ENCODE peak calls at places on chromosomes 3 and 15, in six cellular contexts. One of them, this sample, is unnamed.

GRCh38 chr3:52428151-52429005 is 16.5 kb downstream of the SEMA3G start:
- DNase-seq in AG10803: peak; percentile 90
- DNase-seq in upper lobe of right lung: peak; percentile 37
- DNase-seq in neural progenitor cell: peak; percentile 77
- DNase-seq in uterus: peak; percentile 72
- DNase-seq in fibroblast of pulmonary artery: peak; percentile 91
- DNase-seq in this sample: peak; percentile 50

GRCh38 chr3:25292604-25293003 is 135.5 kb upstream of the RARB start:
- DNase-seq in neural progenitor cell: no peak
- DNase-seq in AG10803: no peak
- DNase-seq in fibroblast of pulmonary artery: no peak
- DNase-seq in upper lobe of right lung: no peak
- DNase-seq in uterus: no peak
- DNase-seq in this sample: no peak

GRCh38 chr3:40407611-40408010 is 20.6 kb downstream of the ENTPD3 start:
- DNase-seq in AG10803: no peak
- DNase-seq in upper lobe of right lung: no peak
- DNase-seq in fibroblast of pulmonary artery: no peak
- DNase-seq in uterus: no peak
- DNase-seq in neural progenitor cell: no peak
- DNase-seq in this sample: no peak

GRCh38 chr15:88740356-88740755 is 62.9 kb upstream of the ACAN start:
- DNase-seq in neural progenitor cell: no peak
- DNase-seq in upper lobe of right lung: no peak
- DNase-seq in fibroblast of pulmonary artery: no peak
- DNase-seq in AG10803: no peak
- DNase-seq in uterus: no peak
- DNase-seq in this sample: no peak

GRCh38 chr3:171895890-171896289 is 52.7 kb downstream of the TMEM212 start:
- DNase-seq in upper lobe of right lung: no peak
- DNase-seq in fibroblast of pulmonary artery: no peak
- DNase-seq in neural progenitor cell: no peak
- DNase-seq in uterus: no peak
- DNase-seq in AG10803: no peak
- DNase-seq in this sample: no peak

GRCh38 chr3:139117883-139118760 is 73.4 kb upstream of the PRR23C start:
- DNase-seq in fibroblast of pulmonary artery: no peak
- DNase-seq in AG10803: no peak
- DNase-seq in uterus: no peak
- DNase-seq in neural progenitor cell: no peak
- DNase-seq in upper lobe of right lung: no peak
- DNase-seq in this sample: no peak

GRCh38 chr3:197750863-197751737 is 1.4 kb downstream of the FYTTD1 start:
- DNase-seq in uterus: peak; percentile 69
- DNase-seq in AG10803: peak; percentile 45
- DNase-seq in neural progenitor cell: peak; percentile 21
- DNase-seq in upper lobe of right lung: peak; percentile 73
- DNase-seq in fibroblast of pulmonary artery: peak; percentile 42
- DNase-seq in this sample: peak; percentile 70

GRCh38 chr15:79408041-79408440 is 24.1 kb upstream of the MINAR1 start:
- DNase-seq in fibroblast of pulmonary artery: peak; percentile 7
- DNase-seq in upper lobe of right lung: no peak
- DNase-seq in AG10803: peak; percentile 13
- DNase-seq in uterus: no peak
- DNase-seq in neural progenitor cell: no peak
- DNase-seq in this sample: no peak

GRCh38 chr3:71103430-71103881 is 480.1 kb downstream of the FOXP1 start:
- DNase-seq in uterus: peak; percentile 53
- DNase-seq in AG10803: peak; percentile 87
- DNase-seq in neural progenitor cell: no peak
- DNase-seq in fibroblast of pulmonary artery: peak; percentile 69
- DNase-seq in upper lobe of right lung: peak; percentile 66
- DNase-seq in this sample: peak; percentile 70

GRCh38 chr3:179526989-179527391 is 35.7 kb upstream of the ACTL6A start:
- DNase-seq in neural progenitor cell: peak; percentile 77
- DNase-seq in fibroblast of pulmonary artery: peak; percentile 94
- DNase-seq in upper lobe of right lung: no peak
- DNase-seq in uterus: peak; percentile 46
- DNase-seq in AG10803: peak; percentile 65
- DNase-seq in this sample: peak; percentile 59

GRCh38 chr3:22269827-22270226 is 518.8 kb upstream of the ZNF385D start:
- DNase-seq in AG10803: peak; percentile 21
- DNase-seq in neural progenitor cell: no peak
- DNase-seq in upper lobe of right lung: no peak
- DNase-seq in fibroblast of pulmonary artery: peak; percentile 68
- DNase-seq in uterus: no peak
- DNase-seq in this sample: no peak

GRCh38 chr15:82646250-82647044 is 716 bp downstream of the CPEB1 start:
- DNase-seq in neural progenitor cell: peak; percentile 49
- DNase-seq in uterus: peak; percentile 18
- DNase-seq in upper lobe of right lung: no peak
- DNase-seq in AG10803: no peak
- DNase-seq in fibroblast of pulmonary artery: no peak
- DNase-seq in this sample: no peak

GRCh38 chr3:52216585-52217408 is 8.6 kb downstream of the TLR9 start:
- DNase-seq in neural progenitor cell: no peak
- DNase-seq in AG10803: peak; percentile 52
- DNase-seq in fibroblast of pulmonary artery: peak; percentile 93
- DNase-seq in upper lobe of right lung: peak; percentile 90
- DNase-seq in uterus: peak; percentile 93
- DNase-seq in this sample: peak; percentile 65

GRCh38 chr15:76310470-76311070 is 699 bp downstream of the ETFA start:
- DNase-seq in fibroblast of pulmonary artery: peak; percentile 17
- DNase-seq in upper lobe of right lung: no peak
- DNase-seq in neural progenitor cell: peak; percentile 36
- DNase-seq in AG10803: peak; percentile 38
- DNase-seq in uterus: peak; percentile 25
- DNase-seq in this sample: no peak

GRCh38 chr3:48982686-48983085 is 7.4 kb upstream of the P4HTM start:
- DNase-seq in AG10803: no peak
- DNase-seq in upper lobe of right lung: no peak
- DNase-seq in fibroblast of pulmonary artery: no peak
- DNase-seq in neural progenitor cell: no peak
- DNase-seq in uterus: no peak
- DNase-seq in this sample: no peak
- H3K4me3 ChIP-seq in AG10803: no peak overlapping the region
- H3K4me3 ChIP-seq in upper lobe of right lung: no peak overlapping the region
- H3K4me3 ChIP-seq in fibroblast of pulmonary artery: no peak overlapping the region
- H3K4me3 ChIP-seq in neural progenitor cell: no peak overlapping the region
- H3K4me3 ChIP-seq in uterus: no peak overlapping the region
- H3K4me3 ChIP-seq in this sample: no peak overlapping the region

DNA sequence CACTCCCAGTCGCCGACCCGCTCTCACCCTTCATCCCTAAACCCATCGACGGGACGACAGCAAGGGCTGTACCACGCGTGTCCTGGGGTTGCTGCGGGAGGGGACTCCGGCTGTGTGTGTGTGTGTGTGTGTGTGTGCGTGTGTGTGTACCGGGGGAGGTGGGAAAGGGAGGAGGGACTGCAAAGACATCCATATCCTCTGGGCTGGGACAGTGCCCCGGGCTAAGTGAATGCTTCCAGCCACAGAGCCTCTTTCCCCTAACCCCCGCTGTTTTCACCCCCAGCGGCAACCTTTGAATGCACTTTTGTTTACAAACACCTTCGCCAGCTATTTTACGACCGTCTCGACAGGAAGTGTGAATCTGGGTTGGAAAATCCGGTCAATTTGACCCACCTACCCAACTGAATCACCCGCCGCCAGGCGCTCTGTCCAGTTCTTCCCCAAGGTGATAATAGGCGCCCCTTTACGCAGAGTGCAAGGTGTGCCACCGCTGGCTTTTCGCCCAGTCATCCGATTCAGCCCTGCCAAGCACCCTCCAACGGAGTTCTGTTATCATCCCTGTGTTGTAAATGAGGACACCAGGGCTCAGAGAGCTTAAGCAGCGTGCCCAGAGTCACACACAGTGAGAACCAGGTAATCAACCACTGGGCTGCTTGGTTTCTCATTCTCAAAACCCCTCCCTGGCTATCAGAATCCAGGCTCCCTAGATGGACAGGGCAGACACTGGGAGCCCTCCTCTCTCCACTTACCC is 719 bp upstream of the AMOTL2 start:
- DNase-seq in upper lobe of right lung: peak; percentile 79
- DNase-seq in neural progenitor cell: peak; percentile 75
- DNase-seq in fibroblast of pulmonary artery: no peak
- DNase-seq in AG10803: no peak
- DNase-seq in uterus: peak; percentile 76
- DNase-seq in this sample: peak; percentile 72
- H3K4me3 ChIP-seq in upper lobe of right lung: peak overlapping the region; percentile 82
- H3K4me3 ChIP-seq in neural progenitor cell: peak overlapping the region; percentile 99
- H3K4me3 ChIP-seq in fibroblast of pulmonary artery: peak overlapping the region; percentile 88
- H3K4me3 ChIP-seq in AG10803: peak overlapping the region; percentile 75
- H3K4me3 ChIP-seq in uterus: peak overlapping the region; percentile 89
- H3K4me3 ChIP-seq in this sample: peak overlapping the region; percentile 71

DNA sequence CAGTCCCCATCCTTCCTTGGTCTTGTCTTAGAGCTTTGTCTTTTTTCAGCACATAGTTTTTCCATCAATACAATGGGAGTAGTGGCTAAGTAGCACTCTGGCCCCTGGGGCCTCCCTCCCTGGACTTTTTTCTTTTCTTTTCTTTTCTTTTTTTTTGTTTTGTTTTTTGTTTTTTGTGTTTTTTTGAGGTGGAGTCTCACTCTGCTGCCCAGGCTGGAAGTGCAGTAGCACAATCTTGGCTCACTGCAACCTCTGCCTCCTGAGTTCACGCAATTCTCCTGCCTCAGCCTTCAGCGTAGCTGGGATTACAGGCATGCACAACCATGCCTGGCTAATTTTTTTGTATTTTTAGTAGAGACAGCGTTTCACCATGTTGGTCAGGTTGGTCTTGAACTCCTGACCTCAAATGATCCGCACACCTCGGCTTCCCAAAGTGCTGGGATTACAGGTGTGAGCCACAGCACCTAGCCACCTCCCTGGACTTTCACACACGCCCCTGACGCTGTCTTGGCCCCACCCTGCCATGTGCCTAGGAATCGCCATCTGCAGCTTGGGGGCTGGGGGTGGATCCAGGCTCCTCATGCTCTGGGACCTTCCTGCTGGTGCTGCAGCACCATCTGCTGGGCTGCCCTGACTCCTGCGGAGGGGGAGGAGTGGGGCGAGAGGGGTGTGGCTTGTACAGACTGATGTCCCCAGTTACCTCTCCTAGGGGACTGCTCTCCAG is 2.8 kb downstream of the C15orf39 start:
- DNase-seq in neural progenitor cell: peak; percentile 94
- DNase-seq in AG10803: peak; percentile 86
- DNase-seq in uterus: peak; percentile 92
- DNase-seq in fibroblast of pulmonary artery: peak; percentile 90
- DNase-seq in upper lobe of right lung: peak; percentile 94
- DNase-seq in this sample: peak; percentile 94
- H3K4me3 ChIP-seq in neural progenitor cell: no peak overlapping the region
- H3K4me3 ChIP-seq in AG10803: no peak overlapping the region
- H3K4me3 ChIP-seq in uterus: no peak overlapping the region
- H3K4me3 ChIP-seq in fibroblast of pulmonary artery: peak overlapping the region; percentile 93
- H3K4me3 ChIP-seq in upper lobe of right lung: peak overlapping the region; percentile 100
- H3K4me3 ChIP-seq in this sample: peak overlapping the region; percentile 100

DNA sequence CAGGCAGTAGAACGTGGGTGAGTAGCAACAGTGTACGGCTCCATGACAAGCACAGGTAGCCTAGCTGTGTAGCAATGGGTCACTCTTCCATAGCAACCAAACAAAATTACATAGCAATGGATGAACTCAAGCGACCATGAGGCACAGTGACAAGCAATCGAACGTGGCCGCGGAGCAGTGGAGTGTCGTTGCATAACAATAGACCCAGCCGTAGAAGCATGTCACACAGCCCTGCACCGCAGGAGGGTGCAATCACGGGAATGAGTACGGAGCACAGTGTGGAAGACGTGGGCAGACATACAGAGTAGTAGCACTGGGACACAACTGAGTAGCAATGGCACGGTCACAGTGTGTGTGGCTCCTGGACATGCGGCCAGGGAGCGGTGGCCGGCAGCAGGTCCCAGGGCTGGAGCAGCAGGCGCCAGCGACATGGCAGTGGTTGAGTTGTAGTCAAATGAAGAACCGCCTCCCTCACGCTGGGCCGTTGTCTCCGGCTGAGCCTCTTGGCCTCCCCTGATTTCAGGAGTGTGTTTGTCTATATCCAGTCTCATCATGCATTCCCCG is 64.0 kb downstream of the CCDC33 start:
- DNase-seq in upper lobe of right lung: no peak
- DNase-seq in uterus: no peak
- DNase-seq in AG10803: no peak
- DNase-seq in neural progenitor cell: peak; percentile 57
- DNase-seq in fibroblast of pulmonary artery: no peak
- DNase-seq in this sample: no peak
- H3K4me3 ChIP-seq in upper lobe of right lung: no peak overlapping the region
- H3K4me3 ChIP-seq in uterus: no peak overlapping the region
- H3K4me3 ChIP-seq in AG10803: no peak overlapping the region
- H3K4me3 ChIP-seq in neural progenitor cell: no peak overlapping the region
- H3K4me3 ChIP-seq in fibroblast of pulmonary artery: no peak overlapping the region
- H3K4me3 ChIP-seq in this sample: no peak overlapping the region

DNA sequence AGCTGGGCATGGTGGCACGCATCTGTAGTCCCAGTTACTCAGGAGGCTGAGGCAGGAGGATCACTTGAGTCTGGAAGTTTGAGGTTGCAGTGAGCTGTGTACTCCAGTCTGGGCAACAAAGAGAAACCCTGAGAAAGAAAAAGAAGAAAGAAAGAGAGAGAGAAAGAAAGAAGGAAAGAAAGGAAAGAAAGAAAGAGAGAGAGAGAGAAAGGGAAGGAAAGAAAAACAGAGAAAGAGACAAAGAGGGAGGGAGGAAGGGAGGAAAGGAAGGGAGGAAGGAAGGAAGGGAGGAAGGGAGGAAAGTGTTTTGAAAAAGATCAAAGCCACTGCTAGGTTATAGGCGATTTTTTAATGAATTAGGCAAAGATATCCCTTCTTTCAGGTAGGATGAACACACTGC is 12.9 kb upstream of the PPARG start:
- DNase-seq in fibroblast of pulmonary artery: no peak
- DNase-seq in upper lobe of right lung: no peak
- DNase-seq in AG10803: no peak
- DNase-seq in uterus: no peak
- DNase-seq in neural progenitor cell: no peak
- DNase-seq in this sample: no peak
- H3K4me3 ChIP-seq in fibroblast of pulmonary artery: no peak overlapping the region
- H3K4me3 ChIP-seq in upper lobe of right lung: no peak overlapping the region
- H3K4me3 ChIP-seq in AG10803: no peak overlapping the region
- H3K4me3 ChIP-seq in uterus: no peak overlapping the region
- H3K4me3 ChIP-seq in neural progenitor cell: no peak overlapping the region
- H3K4me3 ChIP-seq in this sample: no peak overlapping the region

DNA sequence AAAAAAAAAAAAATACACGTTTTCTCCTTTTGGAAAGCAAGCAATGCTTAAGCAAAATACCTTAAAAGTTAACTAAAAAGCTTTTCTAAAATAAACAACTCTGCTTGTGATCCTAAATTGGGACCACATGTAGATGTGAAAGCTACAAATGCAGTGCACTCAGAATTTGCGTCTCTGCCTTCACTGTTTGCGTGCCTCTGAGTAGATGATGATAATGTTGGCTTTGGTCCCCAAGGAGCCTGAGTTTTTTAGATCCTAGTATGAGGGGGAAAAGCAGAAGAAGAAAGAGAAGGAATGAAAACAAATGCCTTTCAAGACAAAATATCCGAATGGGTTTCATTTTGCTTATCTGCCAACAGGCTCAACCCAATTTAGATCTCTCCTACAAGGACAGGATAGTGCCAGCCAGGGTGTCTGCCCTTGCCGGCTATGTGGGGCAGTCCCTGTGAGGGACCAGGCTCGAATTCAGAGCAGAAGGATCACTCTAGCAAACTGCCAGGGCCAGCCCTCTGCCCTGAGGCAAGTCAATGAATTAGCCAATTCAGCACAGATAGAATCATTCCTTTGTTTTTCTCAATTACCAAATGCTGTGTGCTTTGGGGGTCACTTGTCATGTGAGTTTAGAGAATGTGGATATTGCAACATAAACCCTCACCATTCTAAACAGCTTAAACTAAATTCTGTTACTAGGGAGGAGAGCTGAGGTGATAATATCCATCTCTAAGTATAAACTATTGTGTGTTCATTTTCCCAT is 28.5 kb downstream of the SCG5 start:
- DNase-seq in fibroblast of pulmonary artery: peak; percentile 73
- DNase-seq in upper lobe of right lung: no peak
- DNase-seq in uterus: no peak
- DNase-seq in neural progenitor cell: peak; percentile 17
- DNase-seq in AG10803: peak; percentile 94
- DNase-seq in this sample: no peak
- H3K4me3 ChIP-seq in fibroblast of pulmonary artery: no peak overlapping the region
- H3K4me3 ChIP-seq in upper lobe of right lung: no peak overlapping the region
- H3K4me3 ChIP-seq in uterus: no peak overlapping the region
- H3K4me3 ChIP-seq in neural progenitor cell: no peak overlapping the region
- H3K4me3 ChIP-seq in AG10803: peak overlapping the region; percentile 42
- H3K4me3 ChIP-seq in this sample: no peak overlapping the region

This sample was measured in left ventricle myocardium inferior.